ENCODE peak calls at places on chromosomes 1 and 21, in five cellular contexts. O is HCT116; K is natural killer cell treated with Interleukin-12 subunit alpha and Interleukin-12 subunit beta and Interleukin-15 and Interleukin-18, amount 100 ng/mL, for 72 hours; J is astrocyte of the cerebellum; X is memory B cell. F is an unnamed sample.

GRCh38 chr1:194102607-194103006 is 916.2 kb upstream of the B3GALT2 start:
- DNase-seq in O (no peak), K (no peak), J (no peak), X (no peak), F (no peak)

GRCh38 chr1:208164609-208165008 is 79.6 kb downstream of the PLXNA2 start:
- DNase-seq in O (no peak), K (no peak), J (no peak), X (no peak), F (no peak)

GRCh38 chr1:70150444-70150843 is 54.9 kb downstream of the LRRC40 start:
- DNase-seq in O (no peak), K (no peak), J (no peak), X (no peak), F (no peak)

GRCh38 chr21:42753804-42754203 is 100.4 kb downstream of the PDE9A start:
- DNase-seq in O (no peak), K (no peak), J (no peak), X (no peak), F (no peak)

GRCh38 chr1:149845416-149845815 is 54.0 kb upstream of the BOLA1 start:
- DNase-seq in O (no peak), K (no peak), J (no peak), X (no peak), F (no peak)

GRCh38 chr1:172325562-172325961 is 94.9 kb upstream of the C1orf105 start:
- DNase-seq in O (peak; percentile 27), K (no peak), J (no peak), X (no peak), F (no peak)

GRCh38 chr1:151494741-151495281 is 16.4 kb upstream of the CGN start:
- DNase-seq in O (peak; percentile 83), K (no peak), J (peak; percentile 49), X (no peak), F (no peak)

GRCh38 chr1:24904731-24905354 is 25.2 kb downstream of the RUNX3 start:
- DNase-seq in O (no peak), K (no peak), J (no peak), X (no peak), F (no peak)

GRCh38 chr1:204578867-204579664 is 62.9 kb downstream of the MDM4 start:
- DNase-seq in O (no peak), K (no peak), J (no peak), X (no peak), F (no peak)

GRCh38 chr1:225865514-225865913 is 16.7 kb downstream of the TMEM63A start:
- DNase-seq in O (no peak), K (no peak), J (no peak), X (no peak), F (no peak)

GRCh38 chr1:74505133-74505532 is 7.3 kb downstream of the LRRC53 start:
- DNase-seq in O (no peak), K (no peak), J (no peak), X (no peak), F (no peak)

GRCh38 chr1:172380441-172381244 is 39.8 kb upstream of the C1orf105 start:
- DNase-seq in O (no peak), K (no peak), J (no peak), X (no peak), F (no peak)

GRCh38 chr1:81780705-81781454 is 19.9 kb upstream of the ADGRL2 start:
- DNase-seq in O (no peak), K (no peak), J (no peak), X (no peak), F (no peak)

GRCh38 chr1:186904361-186904760 is 75.6 kb downstream of the PLA2G4A start:
- DNase-seq in O (no peak), K (no peak), J (no peak), X (no peak), F (no peak)

GRCh38 chr1:53642215-53642555 is 96.8 kb downstream of the GLIS1 start:
- DNase-seq in O (no peak), K (no peak), J (no peak), X (no peak), F (no peak)

GRCh38 chr1:43564617-43565348 is 34.1 kb downstream of the PTPRF start:
- DNase-seq in O (no peak), K (no peak), J (no peak), X (no peak), F (no peak)

GRCh38 chr21:35547946-35548774 is 499.1 kb upstream of the RUNX1 start:
- DNase-seq in O (no peak), K (no peak), J (no peak), X (no peak), F (no peak)

GRCh38 chr21:44954281-44954771 is 14.5 kb downstream of the SLX9 start:
- DNase-seq in O (no peak), K (peak; percentile 48), J (no peak), X (no peak), F (no peak)

GRCh38 chr1:154943649-154944421 is 7.3 kb upstream of the PMVK start:
- DNase-seq in O (no peak), K (no peak), J (no peak), X (peak; percentile 34), F (no peak)

GRCh38 chr1:64172458-64172983 is 30.9 kb upstream of the UBE2U start:
- DNase-seq in O (no peak), K (no peak), J (no peak), X (no peak), F (no peak)

GRCh38 chr1:7609311-7609994 is 161.6 kb upstream of the VAMP3 start:
- DNase-seq in O (no peak), K (no peak), J (no peak), X (no peak), F (no peak)

GRCh38 chr21:42156690-42157605 is 62.0 kb upstream of the ABCG1 start:
- DNase-seq in O (no peak), K (no peak), J (no peak), X (no peak), F (no peak)

GRCh38 chr1:108845991-108846390 is 10.9 kb downstream of the AKNAD1 start:
- DNase-seq in O (no peak), K (no peak), J (no peak), X (no peak), F (no peak)

GRCh38 chr21:16667395-16667794 is 845.4 kb upstream of the CXADR start:
- DNase-seq in O (no peak), K (no peak), J (no peak), X (no peak), F (no peak)

GRCh38 chr1:8510041-8510823 is 192.3 kb downstream of the SLC45A1 start:
- DNase-seq in O (no peak), K (no peak), J (peak; percentile 80), X (no peak), F (peak; percentile 67)

GRCh38 chr1:1291611-1292441 is 11.6 kb downstream of the SCNN1D start:
- DNase-seq in O (no peak), K (no peak), J (peak; percentile 33), X (peak; percentile 73), F (no peak)

GRCh38 chr1:246292571-246292970 is 214.5 kb downstream of the SMYD3 start:
- DNase-seq in O (no peak), K (no peak), J (no peak), X (no peak), F (no peak)

GRCh38 chr1:91201174-91201573 is 179.3 kb upstream of the ZNF644 start:
- DNase-seq in O (no peak), K (no peak), J (no peak), X (no peak), F (no peak)

GRCh38 chr1:41353744-41354143 is 7.5 kb upstream of the FOXO6 start:
- DNase-seq in O (no peak), K (peak; percentile 76), J (no peak), X (no peak), F (no peak)

GRCh38 chr1:72636636-72637035 is 354.3 kb upstream of the NEGR1 start:
- DNase-seq in O (no peak), K (no peak), J (peak; percentile 54), X (no peak), F (no peak)

GRCh38 chr1:227316941-227317540 is 1.3 kb downstream of the CDC42BPA start:
- DNase-seq in O (no peak), K (no peak), J (no peak), X (no peak), F (no peak)

GRCh38 chr1:51719146-51719545 is 102.3 kb downstream of the OSBPL9 start:
- DNase-seq in O (no peak), K (no peak), J (no peak), X (no peak), F (no peak)

F was measured in AG04450.